ENCODE peak calls at places on chromosomes 1 and 21, in seven cellular contexts. One of them, this sample, is unnamed.

GRCh38 chr1:244319283-244320132 is 132.2 kb downstream of the ADSS2 start:
- DNase-seq in thoracic aorta: no peak
- DNase-seq in Peyer's patch: peak; percentile 70
- DNase-seq in right lobe of liver: no peak
- DNase-seq in transverse colon: no peak
- DNase-seq in uterus: no peak
- DNase-seq in PC-9: no peak
- DNase-seq in this sample: peak; percentile 32

GRCh38 chr1:199044191-199044590 is 405.4 kb downstream of the PTPRC start:
- DNase-seq in PC-9: no peak
- DNase-seq in thoracic aorta: no peak
- DNase-seq in Peyer's patch: no peak
- DNase-seq in transverse colon: no peak
- DNase-seq in right lobe of liver: no peak
- DNase-seq in uterus: no peak
- DNase-seq in this sample: no peak

GRCh38 chr1:13664451-13664850 is 35.5 kb upstream of the PRDM2 start:
- DNase-seq in right lobe of liver: no peak
- DNase-seq in PC-9: no peak
- DNase-seq in thoracic aorta: no peak
- DNase-seq in transverse colon: no peak
- DNase-seq in Peyer's patch: no peak
- DNase-seq in uterus: no peak
- DNase-seq in this sample: no peak

GRCh38 chr1:68973459-68974244 is 476.8 kb upstream of the DEPDC1 start:
- DNase-seq in transverse colon: no peak
- DNase-seq in Peyer's patch: no peak
- DNase-seq in thoracic aorta: no peak
- DNase-seq in right lobe of liver: no peak
- DNase-seq in PC-9: no peak
- DNase-seq in uterus: no peak
- DNase-seq in this sample: no peak

GRCh38 chr1:151512326-151512725 is 1.1 kb downstream of the CGN start:
- DNase-seq in Peyer's patch: no peak
- DNase-seq in right lobe of liver: no peak
- DNase-seq in PC-9: peak; percentile 45
- DNase-seq in thoracic aorta: no peak
- DNase-seq in uterus: no peak
- DNase-seq in transverse colon: no peak
- DNase-seq in this sample: no peak

GRCh38 chr1:40450491-40451237 is 388 bp downstream of the ZFP69B start:
- DNase-seq in thoracic aorta: no peak
- DNase-seq in uterus: no peak
- DNase-seq in transverse colon: peak; percentile 33
- DNase-seq in right lobe of liver: no peak
- DNase-seq in PC-9: no peak
- DNase-seq in Peyer's patch: peak; percentile 64
- DNase-seq in this sample: peak; percentile 51

GRCh38 chr1:234917495-234918188 is 211.0 kb downstream of the TOMM20 start:
- DNase-seq in PC-9: no peak
- DNase-seq in transverse colon: no peak
- DNase-seq in Peyer's patch: no peak
- DNase-seq in thoracic aorta: no peak
- DNase-seq in right lobe of liver: peak; percentile 52
- DNase-seq in uterus: peak; percentile 21
- DNase-seq in this sample: no peak

GRCh38 chr1:161420763-161421455 is 53.2 kb upstream of the CFAP126 start:
- DNase-seq in transverse colon: no peak
- DNase-seq in thoracic aorta: no peak
- DNase-seq in right lobe of liver: no peak
- DNase-seq in PC-9: no peak
- DNase-seq in uterus: no peak
- DNase-seq in Peyer's patch: no peak
- DNase-seq in this sample: no peak

GRCh38 chr1:29236993-29237905 is 927 bp downstream of the PTPRU start:
- DNase-seq in thoracic aorta: peak; percentile 34
- DNase-seq in Peyer's patch: peak; percentile 53
- DNase-seq in PC-9: peak; percentile 34
- DNase-seq in right lobe of liver: peak; percentile 72
- DNase-seq in uterus: peak; percentile 57
- DNase-seq in transverse colon: peak; percentile 18
- DNase-seq in this sample: peak; percentile 15

GRCh38 chr1:216047821-216048220 is 375.4 kb downstream of the USH2A start:
- DNase-seq in uterus: no peak
- DNase-seq in transverse colon: no peak
- DNase-seq in thoracic aorta: no peak
- DNase-seq in Peyer's patch: no peak
- DNase-seq in PC-9: no peak
- DNase-seq in right lobe of liver: no peak
- DNase-seq in this sample: no peak

GRCh38 chr1:111620412-111620971 is 903 bp downstream of the RAP1A start:
- DNase-seq in PC-9: no peak
- DNase-seq in uterus: no peak
- DNase-seq in right lobe of liver: no peak
- DNase-seq in thoracic aorta: no peak
- DNase-seq in Peyer's patch: no peak
- DNase-seq in transverse colon: no peak
- DNase-seq in this sample: no peak

GRCh38 chr1:86739901-86740507 is 35.6 kb downstream of the SH3GLB1 start:
- DNase-seq in right lobe of liver: no peak
- DNase-seq in thoracic aorta: no peak
- DNase-seq in PC-9: no peak
- DNase-seq in Peyer's patch: no peak
- DNase-seq in uterus: no peak
- DNase-seq in transverse colon: no peak
- DNase-seq in this sample: peak; percentile 28

GRCh38 chr1:31633117-31633516 is 11.6 kb downstream of the PEF1 start:
- DNase-seq in Peyer's patch: peak; percentile 57
- DNase-seq in thoracic aorta: no peak
- DNase-seq in transverse colon: peak; percentile 70
- DNase-seq in PC-9: peak; percentile 44
- DNase-seq in uterus: no peak
- DNase-seq in right lobe of liver: no peak
- DNase-seq in this sample: no peak

GRCh38 chr1:91830242-91831131 is 55.5 kb downstream of the TGFBR3 start:
- DNase-seq in transverse colon: peak; percentile 67
- DNase-seq in thoracic aorta: peak; percentile 31
- DNase-seq in right lobe of liver: peak; percentile 55
- DNase-seq in Peyer's patch: peak; percentile 62
- DNase-seq in uterus: peak; percentile 77
- DNase-seq in PC-9: peak; percentile 91
- DNase-seq in this sample: no peak

GRCh38 chr1:167532964-167533824 is 14.9 kb upstream of the CD247 start:
- DNase-seq in uterus: no peak
- DNase-seq in thoracic aorta: no peak
- DNase-seq in PC-9: no peak
- DNase-seq in transverse colon: no peak
- DNase-seq in right lobe of liver: no peak
- DNase-seq in Peyer's patch: no peak
- DNase-seq in this sample: no peak

GRCh38 chr1:117166076-117166475 is 44.5 kb upstream of the TRIM45 start:
- DNase-seq in thoracic aorta: no peak
- DNase-seq in uterus: no peak
- DNase-seq in Peyer's patch: no peak
- DNase-seq in transverse colon: no peak
- DNase-seq in PC-9: peak; percentile 94
- DNase-seq in right lobe of liver: no peak
- DNase-seq in this sample: no peak

GRCh38 chr21:25188639-25189038 is 418.6 kb downstream of the MRPL39 start:
- DNase-seq in uterus: no peak
- DNase-seq in Peyer's patch: no peak
- DNase-seq in transverse colon: no peak
- DNase-seq in thoracic aorta: no peak
- DNase-seq in right lobe of liver: no peak
- DNase-seq in PC-9: no peak
- DNase-seq in this sample: no peak

GRCh38 chr1:162398999-162399580 is 12.8 kb downstream of the SH2D1B start:
- DNase-seq in Peyer's patch: no peak
- DNase-seq in uterus: no peak
- DNase-seq in transverse colon: no peak
- DNase-seq in right lobe of liver: no peak
- DNase-seq in PC-9: no peak
- DNase-seq in thoracic aorta: no peak
- DNase-seq in this sample: no peak

GRCh38 chr21:35217504-35218060 is 168.5 kb upstream of the RUNX1 start:
- DNase-seq in right lobe of liver: no peak
- DNase-seq in Peyer's patch: no peak
- DNase-seq in PC-9: peak; percentile 100
- DNase-seq in transverse colon: no peak
- DNase-seq in thoracic aorta: no peak
- DNase-seq in uterus: no peak
- DNase-seq in this sample: no peak

DNA sequence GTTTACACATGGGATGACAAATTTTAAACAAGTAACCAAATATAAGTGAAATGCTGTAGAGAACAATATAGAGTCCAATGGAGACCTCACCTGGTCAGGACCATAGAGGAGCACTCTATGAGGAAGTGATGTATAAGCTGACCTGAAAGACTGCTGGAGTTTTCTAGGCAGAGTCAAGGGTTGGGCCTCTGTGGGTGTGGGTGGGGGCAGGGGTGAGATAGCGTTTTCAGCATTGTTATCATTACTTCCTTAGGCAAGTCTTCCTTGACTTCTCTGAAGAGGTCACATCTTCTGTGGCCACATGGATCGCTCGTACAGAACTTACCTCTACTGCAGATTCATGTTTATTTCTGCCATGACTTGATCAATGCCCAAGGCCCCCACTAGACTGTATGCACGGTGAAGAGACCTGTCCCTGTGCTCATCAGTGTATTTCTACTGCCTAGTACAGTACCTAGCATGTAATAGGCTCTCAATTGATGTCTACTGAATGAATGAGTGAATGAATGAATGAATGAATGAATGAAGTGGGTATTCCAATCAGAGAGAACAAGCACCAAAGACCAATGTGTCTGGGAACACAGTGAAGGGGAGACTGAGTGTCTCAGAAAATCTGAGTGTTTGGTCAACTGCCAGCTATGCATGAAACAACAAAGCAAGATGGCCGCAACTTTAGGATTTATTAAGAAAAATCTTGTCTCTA is 116.5 kb downstream of the RNF220 start:
- DNase-seq in thoracic aorta: no peak
- DNase-seq in uterus: no peak
- DNase-seq in PC-9: no peak
- DNase-seq in transverse colon: no peak
- DNase-seq in right lobe of liver: no peak
- DNase-seq in Peyer's patch: no peak
- DNase-seq in this sample: no peak
- H3K27ac ChIP-seq in thoracic aorta: no peak overlapping the region
- H3K27ac ChIP-seq in uterus: no peak overlapping the region
- H3K27ac ChIP-seq in PC-9: no peak overlapping the region
- H3K27ac ChIP-seq in transverse colon: no peak overlapping the region
- H3K27ac ChIP-seq in right lobe of liver: no peak overlapping the region
- H3K27ac ChIP-seq in Peyer's patch: no peak overlapping the region
- H3K27ac ChIP-seq in this sample: no peak overlapping the region

DNA sequence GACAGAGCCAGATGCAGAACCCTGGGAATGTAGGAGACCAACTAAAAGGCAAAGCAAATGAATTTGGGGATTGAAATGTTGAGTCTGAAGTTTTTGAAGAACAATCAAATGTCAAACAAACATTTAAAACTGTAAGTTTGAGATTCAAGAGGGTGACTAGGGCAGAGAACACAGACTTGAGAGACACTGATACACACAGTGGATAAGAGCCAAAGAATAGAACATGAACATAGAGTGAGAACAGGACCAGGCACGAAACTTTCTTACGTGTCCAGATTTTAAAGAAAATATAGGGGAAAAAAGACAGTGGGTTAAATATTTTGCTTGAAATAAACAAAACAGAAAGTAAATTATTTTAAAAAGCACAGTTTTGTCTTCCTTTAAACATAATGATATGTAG is 115.7 kb downstream of the DPYD start:
- DNase-seq in right lobe of liver: no peak
- DNase-seq in thoracic aorta: no peak
- DNase-seq in uterus: no peak
- DNase-seq in Peyer's patch: no peak
- DNase-seq in transverse colon: no peak
- DNase-seq in PC-9: no peak
- DNase-seq in this sample: no peak
- H3K9me3 ChIP-seq in right lobe of liver: no peaks in the 10 kb centered on the region
- H3K9me3 ChIP-seq in thoracic aorta: no peaks in the 10 kb centered on the region
- H3K9me3 ChIP-seq in uterus: no peaks in the 10 kb centered on the region
- H3K9me3 ChIP-seq in Peyer's patch: no peaks in the 10 kb centered on the region
- H3K9me3 ChIP-seq in transverse colon: no peaks in the 10 kb centered on the region
- H3K9me3 ChIP-seq in PC-9: no peaks in the 10 kb centered on the region
- H3K9me3 ChIP-seq in this sample: no peaks in the 10 kb centered on the region

DNA sequence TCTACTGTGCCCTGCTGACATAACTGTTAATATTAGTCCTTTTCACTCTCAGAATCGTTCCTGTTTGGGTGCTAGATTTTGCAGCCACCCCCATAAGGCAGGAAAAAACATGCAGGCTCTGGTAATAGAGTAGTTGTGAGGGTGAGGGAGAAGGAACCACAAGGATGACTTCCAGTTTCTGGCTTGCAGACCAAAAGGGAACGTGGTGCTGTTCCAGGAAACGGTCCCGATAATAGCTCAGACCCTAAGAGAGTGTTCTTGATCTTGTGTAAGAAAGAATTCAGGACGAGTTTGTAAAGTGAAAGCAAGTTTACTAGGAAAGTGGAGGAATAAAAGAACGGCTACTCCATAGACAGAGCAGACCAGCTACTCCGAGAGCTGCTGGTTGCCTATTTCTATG is 50.7 kb upstream of the RHOU start:
- DNase-seq in uterus: no peak
- DNase-seq in right lobe of liver: no peak
- DNase-seq in transverse colon: no peak
- DNase-seq in PC-9: no peak
- DNase-seq in Peyer's patch: no peak
- DNase-seq in thoracic aorta: no peak
- DNase-seq in this sample: no peak
- H3K27ac ChIP-seq in uterus: peak overlapping the region; percentile 64
- H3K27ac ChIP-seq in right lobe of liver: no peak overlapping the region
- H3K27ac ChIP-seq in transverse colon: no peak overlapping the region
- H3K27ac ChIP-seq in PC-9: no peak overlapping the region
- H3K27ac ChIP-seq in Peyer's patch: no peak overlapping the region
- H3K27ac ChIP-seq in thoracic aorta: peak overlapping the region; percentile 79
- H3K27ac ChIP-seq in this sample: no peak overlapping the region

GRCh38 chr1:47912756-47913155 is 84.4 kb downstream of the TRABD2B start:
- DNase-seq in thoracic aorta: no peak
- DNase-seq in transverse colon: no peak
- DNase-seq in Peyer's patch: no peak
- DNase-seq in PC-9: no peak
- DNase-seq in right lobe of liver: no peak
- DNase-seq in uterus: no peak
- DNase-seq in this sample: no peak

GRCh38 chr1:47913225-47913823 is 83.9 kb downstream of the TRABD2B start:
- DNase-seq in right lobe of liver: peak; percentile 62
- DNase-seq in uterus: no peak
- DNase-seq in Peyer's patch: no peak
- DNase-seq in thoracic aorta: no peak
- DNase-seq in PC-9: no peak
- DNase-seq in transverse colon: no peak
- DNase-seq in this sample: no peak

GRCh38 chr1:47911424-47911823 is 85.8 kb downstream of the TRABD2B start:
- DNase-seq in uterus: no peak
- DNase-seq in PC-9: no peak
- DNase-seq in Peyer's patch: no peak
- DNase-seq in thoracic aorta: no peak
- DNase-seq in transverse colon: no peak
- DNase-seq in right lobe of liver: no peak
- DNase-seq in this sample: no peak

GRCh38 chr1:47914218-47914937 is 82.8 kb downstream of the TRABD2B start:
- DNase-seq in right lobe of liver: no peak
- DNase-seq in thoracic aorta: no peak
- DNase-seq in uterus: no peak
- DNase-seq in PC-9: peak; percentile 70
- DNase-seq in transverse colon: no peak
- DNase-seq in Peyer's patch: no peak
- DNase-seq in this sample: no peak

GRCh38 chr1:47911892-47912291 is 85.3 kb downstream of the TRABD2B start:
- DNase-seq in PC-9: no peak
- DNase-seq in right lobe of liver: no peak
- DNase-seq in thoracic aorta: no peak
- DNase-seq in uterus: no peak
- DNase-seq in Peyer's patch: no peak
- DNase-seq in transverse colon: no peak
- DNase-seq in this sample: no peak
- H3K9me3 ChIP-seq in PC-9: no peaks in the 10 kb centered on the region
- H3K9me3 ChIP-seq in right lobe of liver: no peaks in the 10 kb centered on the region
- H3K9me3 ChIP-seq in thoracic aorta: no peaks in the 10 kb centered on the region
- H3K9me3 ChIP-seq in uterus: no peaks in the 10 kb centered on the region
- H3K9me3 ChIP-seq in Peyer's patch: no peaks in the 10 kb centered on the region
- H3K9me3 ChIP-seq in transverse colon: no peaks in the 10 kb centered on the region
- H3K9me3 ChIP-seq in this sample: no peaks in the 10 kb centered on the region